ENCODE peak calls at places on chromosome 18, in six cellular contexts. L is cardiac muscle cell, Z is DND-41, K is kidney, P is IMR-90, C is fibroblast of lung. B is an unnamed sample. For H3K4me1, the result is how much of the 10 kb centered on the place peaks cover.

GRCh38 chr18:42185486-42185885 is 230.5 kb downstream of the PIK3C3 start:
- DNase-seq in L (no peak), Z (no peak), K (no peak), P (no peak), C (no peak), B (no peak)

GRCh38 chr18:7566587-7567486 is at the start of gene PTPRM:
- DNase-seq in L (peak), Z (no peak), K (peak), P (peak), C (peak), B (no peak)

GRCh38 chr18:8781671-8782070 is 76.3 kb downstream of the MTCL1 start:
- DNase-seq in L (no peak), Z (no peak), K (no peak), P (no peak), C (no peak), B (no peak)

GRCh38 chr18:54030434-54030833 is 194.0 kb downstream of the MBD2 start:
- DNase-seq in L (no peak), Z (no peak), K (no peak), P (no peak), C (no peak), B (no peak)

GRCh38 chr18:43780782-43781340 is 503.6 kb upstream of the SYT4 start:
- DNase-seq in L (no peak), Z (no peak), K (no peak), P (peak), C (peak), B (no peak)

GRCh38 chr18:76496200-76496890 is 1.3 kb upstream of the ZNF516 start:
- DNase-seq in L (peak), Z (no peak), K (peak), P (peak), C (peak), B (no peak)

GRCh38 chr18:54712315-54712714 is 116.0 kb upstream of the RAB27B start:
- DNase-seq in L (no peak), Z (no peak), K (no peak), P (peak), C (peak), B (no peak)

GRCh38 chr18:78780719-78781600 is 198.7 kb upstream of the SALL3 start:
- DNase-seq in L (no peak), Z (no peak), K (no peak), P (no peak), C (no peak), B (no peak)

GRCh38 chr18:49590608-49591007 is 28.8 kb downstream of the LIPG start:
- DNase-seq in L (no peak), Z (no peak), K (no peak), P (no peak), C (no peak), B (no peak)

GRCh38 chr18:74228312-74228711 is 63.5 kb downstream of the CYB5A start:
- DNase-seq in L (no peak), Z (no peak), K (no peak), P (no peak), C (no peak), B (no peak)

GRCh38 chr18:74233933-74234325 is 57.8 kb downstream of the CYB5A start:
- DNase-seq in L (no peak), Z (no peak), K (no peak), P (no peak), C (no peak), B (no peak)

GRCh38 chr18:74229005-74229404 is 62.8 kb downstream of the CYB5A start:
- DNase-seq in L (no peak), Z (no peak), K (no peak), P (no peak), C (no peak), B (no peak)

GRCh38 chr18:74229891-74230290 is 61.9 kb downstream of the CYB5A start:
- DNase-seq in L (no peak), Z (no peak), K (no peak), P (no peak), C (no peak), B (no peak)

DNA sequence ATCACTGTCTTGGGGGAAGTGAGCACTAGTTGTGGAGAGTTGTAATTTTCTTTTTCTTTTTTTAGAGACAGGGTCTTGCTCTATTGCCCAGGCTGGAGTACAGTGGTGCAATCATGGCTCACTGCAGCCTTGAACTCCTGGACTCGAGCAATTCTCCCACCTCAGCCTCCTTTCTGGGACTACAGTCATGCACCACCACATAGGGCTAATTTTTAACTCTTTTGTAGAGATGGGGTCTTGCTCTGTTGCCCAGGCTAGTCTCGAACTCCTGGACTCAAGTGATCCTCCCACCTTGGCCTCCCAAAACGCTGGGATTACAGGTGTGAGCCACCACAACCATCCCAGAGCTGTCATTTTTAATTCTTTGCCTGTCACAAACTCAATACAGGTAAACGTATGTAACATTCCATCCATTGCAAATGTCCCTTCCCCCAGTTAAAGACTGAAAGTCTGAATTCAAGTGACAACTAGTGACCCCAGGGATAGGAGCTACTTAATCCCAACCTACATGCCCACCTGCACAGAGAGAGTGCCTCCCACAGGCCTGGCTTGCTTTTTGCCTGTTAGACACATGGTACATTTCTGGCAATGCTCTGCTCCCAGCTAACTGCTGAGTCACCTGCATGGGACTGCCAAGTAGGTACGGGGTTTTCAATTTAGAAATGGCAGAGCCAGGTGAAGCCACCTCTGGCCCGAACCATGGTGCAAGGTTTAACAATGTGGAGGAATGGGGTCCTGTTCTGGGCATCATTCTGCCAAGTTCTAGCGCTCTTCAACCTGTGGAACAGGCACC is 60.6 kb downstream of the CYB5A start:
- DNase-seq in L (no peak), Z (no peak), K (no peak), P (no peak), C (no peak), B (no peak)
- TF ChIP-seq CTCF in L (no peak), Z (no peak), K (no peak), P (no peak), C (no peak), B (no peak)

GRCh38 chr18:23585897-23586248 is 433 bp downstream of the NPC1 start:
- DNase-seq in L (no peak), Z (no peak), K (no peak), P (peak), C (no peak), B (no peak)

GRCh38 chr18:23586249-23587196 is at the start of gene NPC1:
- DNase-seq in L (peak), Z (peak), K (peak), P (peak), C (peak), B (peak)

GRCh38 chr18:23583071-23583865 is 3.0 kb downstream of the NPC1 start:
- DNase-seq in L (no peak), Z (no peak), K (no peak), P (no peak), C (no peak), B (no peak)

GRCh38 chr18:23585007-23585871 is 1.1 kb downstream of the NPC1 start:
- DNase-seq in L (peak), Z (peak), K (no peak), P (no peak), C (no peak), B (peak)

DNA sequence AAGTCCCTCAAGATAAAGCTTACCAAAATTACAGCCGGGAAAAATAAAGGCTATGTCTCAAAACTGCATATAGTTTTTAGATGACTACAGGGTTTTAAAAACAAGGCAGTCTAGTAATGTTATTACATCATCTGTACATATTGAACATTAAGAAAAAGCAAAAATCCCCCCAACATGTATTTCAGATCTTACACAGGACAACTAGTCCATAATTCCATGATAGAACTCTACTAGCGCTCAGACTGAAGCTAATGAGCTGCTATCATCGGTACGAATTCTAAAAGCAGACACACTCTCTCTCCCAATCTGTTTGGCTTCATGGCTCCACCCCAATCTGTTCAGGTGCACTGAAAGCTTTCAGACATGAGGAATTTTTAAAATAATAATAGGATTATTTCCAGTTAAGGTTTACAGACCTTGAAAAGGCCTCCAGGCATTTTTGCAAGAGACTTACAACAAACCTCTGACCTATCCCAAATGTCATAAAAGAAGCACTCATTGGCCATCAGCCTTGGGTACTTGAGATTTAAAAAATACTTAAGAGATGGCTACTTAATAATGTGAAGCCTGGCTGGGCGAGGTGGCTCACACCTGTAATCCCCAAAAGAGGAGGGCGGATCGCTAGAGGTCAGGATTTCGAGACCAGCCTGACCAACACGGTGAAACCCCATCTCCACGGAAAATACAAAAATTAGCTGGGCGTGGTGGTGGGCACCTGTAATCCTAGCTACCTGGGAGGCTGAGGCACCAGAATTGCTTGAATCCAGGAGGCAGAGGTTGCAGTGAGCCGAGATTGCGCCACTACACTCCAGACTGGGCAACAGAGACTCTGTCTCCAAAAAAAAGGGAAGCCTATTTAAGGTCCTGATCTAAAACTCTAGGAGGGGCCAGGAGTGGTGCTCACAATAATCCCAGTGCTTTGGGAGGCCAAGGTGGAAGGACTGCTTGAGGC is 2.0 kb downstream of the NPC1 start:
- DNase-seq in L (no peak), Z (no peak), K (no peak), P (no peak), C (no peak), B (no peak)
- H3K4me1 ChIP-seq in L (under half), Z (under half), K (under half), P (under half), C (under half), B (under half)

GRCh38 chr18:24983566-24983965 is 368.4 kb downstream of the ZNF521 start:
- DNase-seq in L (no peak), Z (no peak), K (no peak), P (no peak), C (no peak), B (no peak)
- H3K27ac ChIP-seq in L (no peak), Z (no peak), K (no peak), P (no peak), C (no peak), B (no peak)

DNA sequence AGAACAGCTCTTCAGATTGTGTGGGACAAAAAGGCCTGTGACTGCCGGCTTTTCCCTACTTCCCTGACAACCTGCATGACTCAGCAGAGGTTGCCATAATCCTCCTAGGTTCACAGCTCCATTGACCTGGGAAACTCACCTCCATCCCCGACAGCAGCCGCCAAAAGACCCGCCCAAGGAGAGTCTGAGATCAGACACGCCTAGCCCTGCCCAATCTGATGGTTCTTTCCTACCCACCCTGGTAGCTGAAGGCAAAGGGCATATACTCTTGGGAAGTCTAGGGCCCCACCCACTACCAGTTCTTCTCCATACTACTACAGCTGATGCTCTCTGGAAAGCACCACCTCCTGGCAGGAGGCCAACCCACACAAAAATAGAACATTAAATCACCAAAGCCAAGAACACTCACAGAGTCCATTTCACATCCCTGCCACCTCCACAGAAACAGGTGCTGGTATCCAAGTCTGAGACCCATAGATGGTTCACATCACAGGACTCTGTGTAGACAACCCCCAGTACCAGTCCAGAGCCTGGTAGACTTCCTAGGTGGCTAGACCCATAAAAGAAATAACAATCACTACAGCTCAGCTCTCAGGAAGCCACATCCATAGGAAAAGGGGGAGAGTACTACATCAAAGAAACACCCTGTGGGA is 140.6 kb downstream of the NETO1 start:
- DNase-seq in L (no peak), Z (no peak), K (no peak), P (no peak), C (no peak), B (no peak)
- TF ChIP-seq CTCF in L (no peak), Z (no peak), K (no peak), P (no peak), C (no peak), B (no peak)

GRCh38 chr18:63180971-63181376 is 138.6 kb downstream of the BCL2 start:
- DNase-seq in L (no peak), Z (no peak), K (no peak), P (no peak), C (no peak), B (no peak)

GRCh38 chr18:63178526-63178880 is 141.1 kb downstream of the BCL2 start:
- DNase-seq in L (no peak), Z (peak), K (peak), P (no peak), C (no peak), B (no peak)

GRCh38 chr18:63179422-63179821 is 140.1 kb downstream of the BCL2 start:
- DNase-seq in L (no peak), Z (no peak), K (no peak), P (no peak), C (no peak), B (no peak)

GRCh38 chr18:63181706-63182105 is 137.9 kb downstream of the BCL2 start:
- DNase-seq in L (no peak), Z (no peak), K (no peak), P (no peak), C (no peak), B (no peak)

DNA sequence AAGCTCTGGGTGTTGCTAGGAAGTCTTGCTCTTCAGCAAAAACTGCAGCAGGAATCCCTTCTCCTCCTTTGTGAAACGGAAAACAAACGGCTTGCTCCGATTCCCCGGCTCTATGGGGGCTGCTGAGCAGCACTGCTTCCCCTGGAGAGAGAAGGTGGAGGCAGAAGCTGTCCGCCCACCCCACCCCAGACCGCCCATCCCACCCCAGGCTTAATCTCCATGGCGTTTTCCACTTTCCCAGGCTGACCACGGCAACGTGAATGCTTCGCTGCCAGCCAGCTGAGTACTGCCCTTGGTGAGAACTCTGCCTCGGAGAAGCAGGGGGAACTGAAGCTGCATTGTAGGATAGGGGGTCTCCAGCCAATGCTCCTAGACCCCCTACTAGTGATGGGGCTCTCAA is 139.2 kb downstream of the BCL2 start:
- DNase-seq in L (no peak), Z (no peak), K (no peak), P (no peak), C (no peak), B (no peak)
- H3K4me1 ChIP-seq in L (under half), Z (under half), K (under half), P (under half), C (under half), B (under half)

DNA sequence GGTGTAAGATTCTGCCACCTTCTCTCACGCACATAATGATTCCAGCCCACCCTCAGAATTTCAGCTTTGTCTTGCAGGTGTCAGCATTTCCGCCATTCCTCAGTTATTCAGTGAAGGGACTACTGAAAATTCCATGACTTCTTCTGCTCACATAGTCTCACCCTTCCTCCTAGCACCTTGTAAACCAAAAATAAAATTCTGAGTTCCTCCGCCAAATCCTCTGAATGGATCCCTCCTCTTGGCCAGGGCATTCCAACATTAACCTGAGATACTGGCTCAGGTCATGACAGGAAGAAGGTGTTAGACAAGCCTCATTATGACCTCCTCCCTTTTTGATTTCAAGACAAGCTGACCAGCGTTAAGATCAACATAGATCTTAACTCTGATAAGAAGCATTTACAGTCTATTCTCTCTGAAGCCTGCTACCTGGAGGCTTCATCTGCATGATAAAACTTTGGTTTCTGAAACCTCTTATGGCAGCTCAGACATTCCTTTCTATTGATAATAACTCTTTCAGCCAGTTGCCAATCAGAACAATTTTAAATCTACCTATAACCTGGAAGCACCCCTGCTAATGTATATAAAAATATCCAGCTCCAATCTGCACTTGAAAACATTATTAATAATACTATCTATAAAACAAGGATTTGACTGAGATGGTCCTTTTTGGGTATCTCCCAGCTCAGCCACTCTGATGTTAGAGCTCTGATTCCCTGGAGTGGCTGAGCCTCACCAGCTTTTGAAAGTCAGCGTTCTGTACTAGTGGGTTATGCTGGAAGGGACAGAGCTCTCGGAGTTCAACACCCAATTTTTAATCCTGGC is 136.4 kb upstream of the APCDD1 start:
- DNase-seq in L (no peak), Z (no peak), K (no peak), P (no peak), C (no peak), B (no peak)
- H3K27ac ChIP-seq in L (no peak), Z (no peak), K (no peak), P (no peak), C (no peak), B (no peak)

GRCh38 chr18:65227970-65228369 is 522.8 kb upstream of the CDH7 start:
- DNase-seq in L (no peak), Z (no peak), K (no peak), P (no peak), C (no peak), B (no peak)
- TF ChIP-seq CTCF in L (no peak), Z (peak), K (no peak), P (no peak), C (no peak), B (no peak)

DNA sequence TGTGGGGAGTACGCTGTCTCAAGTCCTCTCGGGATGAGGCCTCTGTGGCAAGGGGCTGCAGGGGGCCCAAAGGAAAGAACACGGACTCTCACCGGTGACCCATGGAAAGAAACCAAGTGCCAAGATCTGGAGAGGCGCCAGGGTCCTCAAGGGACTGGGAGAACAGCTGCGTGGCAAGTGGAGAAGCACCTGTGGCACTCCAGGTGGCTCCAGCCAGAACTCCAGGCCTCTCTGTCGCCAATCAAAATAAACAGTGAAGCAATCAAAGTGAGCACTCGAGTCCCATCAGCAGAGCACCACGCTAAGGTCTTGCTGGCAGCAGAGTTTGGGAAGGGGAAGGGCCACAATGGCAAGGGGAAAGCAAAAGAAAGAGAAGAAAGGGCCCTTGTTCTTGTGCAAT is 54.7 kb downstream of the BCL2 start:
- DNase-seq in L (no peak), Z (no peak), K (no peak), P (no peak), C (no peak), B (no peak)
- H3K4me1 ChIP-seq in L (under half), Z (under half), K (under half), P (under half), C (under half), B (under half)